ENCODE peak calls at places on chromosome 13, in seven cellular contexts. P, O, R, N, H, L and F are unnamed samples.

GRCh38 chr13:59715591-59715990 is 448.1 kb downstream of the DIAPH3 start:
- DNase-seq in L (no peak), R (no peak), N (no peak), H (no peak), P (no peak), O (no peak), F (no peak)

GRCh38 chr13:95535243-95535642 is 17.3 kb upstream of the CLDN10 start:
- DNase-seq in O (no peak), L (no peak), R (no peak), N (no peak), H (no peak), P (no peak), F (no peak)

GRCh38 chr13:51689597-51689996 is 105.3 kb downstream of the WDFY2 start:
- DNase-seq in P (no peak), R (no peak), L (no peak), O (no peak), N (no peak), H (no peak), F (no peak)

GRCh38 chr13:69324109-69324886 is 783.3 kb upstream of the ATXN8OS start:
- DNase-seq in L (peak), O (no peak), R (no peak), H (no peak), N (no peak), P (no peak), F (no peak)

GRCh38 chr13:101309014-101309619 is 107.2 kb downstream of the NALCN start:
- DNase-seq in L (no peak), H (no peak), N (no peak), O (no peak), R (no peak), P (no peak), F (no peak)

GRCh38 chr13:84563611-84564010 is 681.3 kb upstream of the SLITRK1 start:
- DNase-seq in O (no peak), L (no peak), R (no peak), P (no peak), N (no peak), H (no peak), F (no peak)

GRCh38 chr13:44575741-44576395 is at the start of gene TSC22D1:
- DNase-seq in R (peak), H (peak), P (no peak), N (peak), O (peak), L (no peak), F (peak)

GRCh38 chr13:100646030-100646673 is 28.4 kb downstream of the TMTC4 start:
- DNase-seq in R (no peak), N (no peak), O (no peak), H (no peak), L (no peak), P (no peak), F (no peak)

GRCh38 chr13:80309926-80310325 is 31.0 kb downstream of the SPRY2 start:
- DNase-seq in L (no peak), O (no peak), H (no peak), N (no peak), R (no peak), P (no peak), F (no peak)

GRCh38 chr13:88000787-88001186 is 329.6 kb downstream of the SLITRK5 start:
- DNase-seq in H (no peak), O (no peak), L (no peak), N (no peak), R (no peak), P (no peak), F (no peak)

GRCh38 chr13:77907653-77908341 is 10.8 kb downstream of the EDNRB start:
- DNase-seq in N (no peak), R (no peak), P (no peak), L (no peak), O (no peak), H (peak), F (peak)

GRCh38 chr13:49836516-49836915 is 44.0 kb upstream of the KPNA3 start:
- DNase-seq in L (no peak), N (no peak), R (no peak), O (no peak), H (no peak), P (no peak), F (no peak)

GRCh38 chr13:79781829-79782540 is 301.0 kb downstream of the NDFIP2 start:
- DNase-seq in P (no peak), R (no peak), H (no peak), N (no peak), L (no peak), O (no peak), F (no peak)

GRCh38 chr13:112451512-112452379 is 75.6 kb downstream of the SPACA7 start:
- DNase-seq in R (no peak), P (no peak), O (no peak), L (no peak), H (no peak), N (no peak), F (no peak)

GRCh38 chr13:26412263-26412662 is 145.2 kb upstream of the WASF3 start:
- DNase-seq in O (no peak), P (no peak), L (no peak), N (no peak), H (no peak), R (no peak), F (no peak)

GRCh38 chr13:106118050-106118449 is 417.4 kb downstream of the EFNB2 start:
- DNase-seq in N (no peak), P (no peak), H (no peak), R (no peak), L (no peak), O (no peak), F (no peak)

GRCh38 chr13:23799945-23800344 is 89.3 kb downstream of the MIPEP start:
- DNase-seq in H (no peak), O (no peak), N (no peak), P (no peak), R (no peak), L (no peak), F (no peak)

GRCh38 chr13:25067054-25067453 is 28.9 kb upstream of the PABPC3 start:
- DNase-seq in N (no peak), H (no peak), R (no peak), P (no peak), L (no peak), O (no peak), F (no peak)

GRCh38 chr13:46484561-46484960 is 68.4 kb upstream of the LRCH1 start:
- DNase-seq in R (no peak), N (no peak), H (no peak), O (no peak), P (no peak), L (no peak), F (no peak)

GRCh38 chr13:51223284-51224270 is 1.4 kb downstream of the FAM124A start:
- DNase-seq in H (no peak), P (no peak), O (no peak), L (no peak), N (no peak), R (no peak), F (no peak)

GRCh38 chr13:44402902-44403719 is 29.5 kb downstream of the SERP2 start:
- DNase-seq in P (peak), N (no peak), H (no peak), O (peak), R (no peak), L (no peak), F (no peak)

GRCh38 chr13:76656056-76656455 is 230.1 kb downstream of the KCTD12 start:
- DNase-seq in P (no peak), H (no peak), R (no peak), N (no peak), O (no peak), L (no peak), F (no peak)

GRCh38 chr13:29844441-29844840 is 6.0 kb downstream of the UBL3 start:
- DNase-seq in R (no peak), H (no peak), O (no peak), P (no peak), L (no peak), N (no peak), F (no peak)

GRCh38 chr13:48334534-48335127 is 31.1 kb downstream of the RB1 start:
- DNase-seq in H (no peak), R (no peak), O (no peak), P (no peak), L (no peak), N (no peak), F (no peak)

GRCh38 chr13:93045836-93046235 is 180.8 kb upstream of the GPC6 start:
- DNase-seq in O (no peak), P (no peak), N (no peak), R (no peak), L (no peak), H (no peak), F (no peak)

GRCh38 chr13:25114220-25114619 is 18.3 kb downstream of the PABPC3 start:
- DNase-seq in L (peak), N (peak), P (peak), O (no peak), R (no peak), H (no peak), F (peak)

GRCh38 chr13:94711561-94712286 is 621 bp downstream of the SOX21 start:
- DNase-seq in P (no peak), O (no peak), N (no peak), H (no peak), L (no peak), R (peak), F (no peak)

GRCh38 chr13:45257638-45258338 is 56.9 kb upstream of the KCTD4 start:
- DNase-seq in N (no peak), O (no peak), L (no peak), P (no peak), R (no peak), H (no peak), F (no peak)

GRCh38 chr13:35699181-35699580 is 222.7 kb upstream of the MAB21L1 start:
- DNase-seq in L (no peak), O (no peak), P (no peak), H (no peak), R (peak), N (no peak), F (no peak)

GRCh38 chr13:76380436-76381065 is 505.7 kb downstream of the KCTD12 start:
- DNase-seq in L (no peak), O (no peak), N (no peak), H (no peak), P (no peak), R (no peak), F (no peak)

GRCh38 chr13:27264648-27265047 is 6.0 kb upstream of the RASL11A start:
- DNase-seq in L (no peak), O (no peak), H (no peak), P (no peak), N (peak), R (no peak), F (no peak)

GRCh38 chr13:113121928-113122420 is 625 bp upstream of the F10 start:
- DNase-seq in H (peak), L (no peak), P (peak), O (peak), R (no peak), N (no peak), F (no peak)

GRCh38 chr13:79946556-79946955 is 394.4 kb downstream of the SPRY2 start:
- DNase-seq in L (no peak), P (no peak), O (no peak), N (no peak), R (no peak), H (no peak), F (no peak)

GRCh38 chr13:113654591-113655357 is 3.2 kb downstream of the ATP4B start:
- DNase-seq in H (no peak), R (peak), N (peak), L (no peak), P (peak), O (peak), F (peak)

GRCh38 chr13:87080100-87080779 is 590.9 kb upstream of the SLITRK5 start:
- DNase-seq in P (no peak), L (no peak), O (peak), R (no peak), N (no peak), H (no peak), F (no peak)

GRCh38 chr13:110249326-110249725 is 57.6 kb downstream of the COL4A1 start:
- DNase-seq in O (no peak), L (no peak), P (no peak), H (no peak), N (no peak), R (no peak), F (no peak)

GRCh38 chr13:110254151-110254679 is 52.7 kb downstream of the COL4A1 start:
- DNase-seq in P (no peak), N (no peak), H (no peak), L (no peak), R (no peak), O (no peak), F (no peak)

GRCh38 chr13:110248449-110249143 is 58.4 kb downstream of the COL4A1 start:
- DNase-seq in N (no peak), P (no peak), O (no peak), R (no peak), H (no peak), L (no peak), F (no peak)

GRCh38 chr13:110251227-110251791 is 55.6 kb downstream of the COL4A1 start:
- DNase-seq in O (no peak), L (no peak), N (no peak), H (no peak), P (no peak), R (no peak), F (no peak)

DNA sequence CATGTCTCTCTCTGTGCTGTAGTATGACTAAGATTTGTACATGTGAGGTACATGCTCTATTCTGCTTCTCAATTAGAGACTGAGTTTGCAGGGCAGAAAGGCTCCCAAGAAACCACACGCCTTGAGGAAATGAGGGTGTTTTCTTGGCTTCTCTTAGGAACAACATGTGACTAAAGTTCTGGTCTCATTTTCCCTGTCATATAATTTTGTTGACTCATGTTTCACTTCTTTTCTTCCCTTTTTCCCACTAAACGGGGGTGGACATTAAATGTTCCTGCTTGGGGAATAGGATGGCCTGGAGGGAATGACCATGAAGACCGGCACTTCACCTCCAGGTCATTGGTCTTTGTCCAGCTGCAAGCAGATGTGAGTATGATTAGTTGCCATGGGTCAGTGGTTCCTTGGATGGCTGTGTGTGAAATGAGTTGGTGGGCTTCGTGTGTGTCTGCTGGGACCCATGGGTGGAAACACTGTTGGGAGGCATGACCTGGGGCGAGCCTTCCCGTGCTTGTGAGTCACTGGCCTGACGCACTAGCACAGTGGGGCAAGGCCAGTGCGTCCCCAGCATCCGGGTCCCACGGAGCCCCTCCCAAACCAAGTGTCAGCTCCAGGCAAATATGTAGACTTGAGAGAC is 56.6 kb downstream of the COL4A1 start:
- DNase-seq in P (no peak), N (peak), O (peak), L (no peak), H (peak), R (no peak), F (peak)
- H3K27ac ChIP-seq in P (peak), N (no peak), O (peak), L (peak), H (peak), R (peak), F (peak)

GRCh38 chr13:38635030-38635429 is 51.8 kb upstream of the FREM2 start:
- DNase-seq in R (no peak), H (no peak), P (no peak), L (no peak), N (no peak), O (no peak), F (no peak)
- H3K27ac ChIP-seq in R (no peak), H (no peak), P (no peak), L (no peak), N (no peak), O (no peak), F (no peak)

GRCh38 chr13:32039488-32040013 is 8.0 kb downstream of the FRY start:
- DNase-seq in R (no peak), O (no peak), P (no peak), H (no peak), N (no peak), L (no peak), F (no peak)

GRCh38 chr13:32040052-32040642 is 8.6 kb downstream of the FRY start:
- DNase-seq in R (no peak), O (no peak), L (no peak), H (no peak), N (no peak), P (no peak), F (no peak)

GRCh38 chr13:32037471-32037870 is 5.9 kb downstream of the FRY start:
- DNase-seq in P (no peak), L (no peak), N (no peak), H (no peak), O (no peak), R (no peak), F (no peak)

GRCh38 chr13:32038353-32038752 is 6.8 kb downstream of the FRY start:
- DNase-seq in L (no peak), N (no peak), O (no peak), H (no peak), R (no peak), P (no peak), F (no peak)

GRCh38 chr13:32039056-32039455 is 7.5 kb downstream of the FRY start:
- DNase-seq in P (no peak), L (no peak), O (no peak), N (no peak), H (no peak), R (no peak), F (no peak)
- H3K27ac ChIP-seq in P (no peak), L (no peak), O (no peak), N (no peak), H (no peak), R (no peak), F (peak)

DNA sequence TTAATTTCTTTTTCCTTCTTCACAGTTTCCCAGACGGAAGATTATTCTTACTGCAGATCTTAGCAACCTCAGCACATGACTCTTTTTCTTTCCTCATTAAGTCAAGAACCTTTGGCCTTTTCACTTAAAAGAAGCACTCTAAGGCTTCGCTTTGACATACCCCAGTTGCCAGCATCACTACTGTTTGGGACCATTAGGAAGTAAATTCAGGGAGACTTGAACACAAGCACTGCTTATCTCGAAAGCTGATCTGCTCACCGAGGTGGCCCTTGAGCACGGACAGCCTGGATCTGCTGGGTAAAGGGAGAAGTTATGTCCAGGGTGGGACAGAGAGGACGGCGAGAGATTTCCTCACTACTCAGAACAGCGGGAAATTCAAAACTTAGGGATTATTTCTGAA is 151.4 kb upstream of the RNF113B start:
- DNase-seq in P (no peak), R (no peak), H (no peak), O (no peak), N (no peak), L (no peak), F (no peak)
- H3K27ac ChIP-seq in P (no peak), R (no peak), H (no peak), O (no peak), N (no peak), L (no peak), F (no peak)

DNA sequence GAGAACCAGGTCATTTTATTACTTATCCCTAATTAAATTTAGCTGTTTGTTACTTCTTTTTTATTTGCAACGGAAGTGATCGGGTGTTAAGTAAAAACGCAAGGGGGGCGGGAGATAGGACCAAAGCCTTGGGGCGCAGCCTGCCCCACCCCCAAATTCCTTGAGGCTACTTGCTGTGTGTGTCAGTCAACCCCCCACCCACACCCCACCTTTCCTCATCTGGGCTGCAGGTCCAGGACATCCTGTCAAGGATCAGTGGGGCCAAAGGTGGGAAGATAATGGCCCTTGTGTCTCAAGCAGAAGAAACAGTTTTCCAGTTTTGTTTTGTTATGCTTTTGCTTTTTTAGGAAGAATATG is 1.2 kb upstream of the FOXO1 start:
- DNase-seq in N (no peak), P (no peak), H (peak), R (peak), L (no peak), O (no peak), F (no peak)
- H3K27ac ChIP-seq in N (peak), P (peak), H (peak), R (peak), L (no peak), O (no peak), F (peak)

GRCh38 chr13:40149611-40150283 is 494.3 kb downstream of the COG6 start:
- DNase-seq in P (no peak), H (peak), O (no peak), N (peak), L (no peak), R (no peak), F (no peak)
- H3K27ac ChIP-seq in P (peak), H (peak), O (no peak), N (no peak), L (no peak), R (peak), F (peak)

DNA sequence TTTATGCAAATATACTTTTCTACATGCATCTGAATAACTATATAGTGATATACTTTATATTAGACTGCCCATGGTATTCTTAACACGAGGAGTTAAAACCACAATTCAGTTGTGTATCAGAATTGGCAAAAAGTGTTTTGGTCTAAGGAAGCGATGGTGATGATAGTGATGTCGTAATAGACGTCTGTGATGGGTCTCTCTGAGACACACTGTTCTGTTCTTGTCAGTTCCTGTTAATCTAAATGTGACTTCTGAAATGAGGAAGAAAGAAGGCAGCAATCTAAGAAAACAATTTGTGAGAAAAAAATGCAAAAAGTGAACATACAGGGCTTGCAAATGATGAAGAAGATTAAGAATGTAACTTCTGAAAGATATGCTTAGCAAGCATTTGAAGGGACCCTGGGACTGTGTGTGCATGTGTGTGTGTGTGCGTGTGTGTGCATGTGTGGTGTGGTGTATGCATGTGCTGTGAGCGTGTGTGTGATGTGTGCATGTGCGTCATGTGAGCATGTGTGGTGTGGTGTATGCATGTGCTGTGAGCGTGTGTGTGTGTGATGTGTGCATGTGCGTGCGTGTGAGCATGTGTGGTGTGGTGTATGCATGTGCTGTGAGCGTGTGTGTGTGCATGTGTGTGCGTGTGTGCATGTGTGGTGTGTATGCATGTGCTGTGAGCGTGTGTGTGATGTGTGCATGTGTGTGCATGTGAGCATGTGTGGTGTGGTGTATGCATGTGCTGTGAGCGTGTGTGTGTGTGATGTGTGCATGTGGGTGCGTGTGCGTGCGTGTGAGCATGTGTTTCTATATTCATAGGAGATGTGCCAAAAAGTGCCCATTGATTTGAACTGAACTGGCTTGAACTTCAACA is 131.8 kb downstream of the IRS2 start:
- DNase-seq in L (no peak), R (no peak), P (no peak), H (no peak), N (no peak), O (no peak), F (no peak)
- H3K27ac ChIP-seq in L (no peak), R (peak), P (no peak), H (no peak), N (no peak), O (no peak), F (peak)

GRCh38 chr13:67225252-67226159 is 4.6 kb downstream of the PCDH9 start:
- DNase-seq in L (no peak), R (no peak), H (no peak), P (no peak), N (no peak), O (peak), F (no peak)
- H3K27ac ChIP-seq in L (no peak), R (no peak), H (no peak), P (no peak), N (no peak), O (no peak), F (no peak)